ENCODE peak calls at places on chromosomes 3 and 15, in four cellular contexts. H is CD8-positive, alpha-beta T cell; L is HCT116; X is pancreas. O is an unnamed sample.

GRCh38 chr15:99992611-99993231 is 259.5 kb upstream of the LYSMD4 start:
- DNase-seq in H (no peak), L (no peak), X (peak; percentile 36), O (no peak)

GRCh38 chr3:189841474-189842205 is 210.5 kb downstream of the TP63 start:
- DNase-seq in H (no peak), L (no peak), X (no peak), O (peak; percentile 99)

GRCh38 chr15:98854496-98854895 is 153.1 kb downstream of the PGPEP1L start:
- DNase-seq in H (no peak), L (no peak), X (no peak), O (no peak)

GRCh38 chr3:62571916-62572315 is 198.6 kb upstream of the FEZF2 start:
- DNase-seq in H (no peak), L (no peak), X (no peak), O (no peak)

GRCh38 chr15:60362318-60363023 is 35.3 kb downstream of the ANXA2 start:
- DNase-seq in H (no peak), L (no peak), X (no peak), O (no peak)

GRCh38 chr3:152209060-152209459 is 59.7 kb upstream of the MBNL1 start:
- DNase-seq in H (no peak), L (no peak), X (no peak), O (no peak)

GRCh38 chr15:40430271-40430805 is 10.4 kb upstream of the BAHD1 start:
- DNase-seq in H (no peak), L (no peak), X (no peak), O (peak; percentile 70)

GRCh38 chr3:129553771-129554170 is 10.8 kb downstream of the H1-8 start:
- DNase-seq in H (no peak), L (no peak), X (no peak), O (no peak)

GRCh38 chr15:40956543-40956982 is 3.3 kb downstream of the CHAC1 start:
- DNase-seq in H (no peak), L (no peak), X (peak; percentile 45), O (no peak)

GRCh38 chr3:55897573-55898224 is 410.6 kb upstream of the WNT5A start:
- DNase-seq in H (no peak), L (no peak), X (no peak), O (peak; percentile 39)

GRCh38 chr3:45417949-45418847 is 29.8 kb downstream of the LARS2 start:
- DNase-seq in H (no peak), L (no peak), X (no peak), O (no peak)

GRCh38 chr3:143266512-143266911 is 146.9 kb downstream of the CHST2 start:
- DNase-seq in H (no peak), L (no peak), X (no peak), O (no peak)

GRCh38 chr15:19984101-19984500 is 557.5 kb downstream of the GOLGA6L6 start:
- DNase-seq in H (no peak), L (no peak), X (no peak), O (no peak)

GRCh38 chr3:182904164-182904563 is 76.2 kb downstream of the DCUN1D1 start:
- DNase-seq in H (no peak), L (no peak), X (no peak), O (no peak)

GRCh38 chr3:78258798-78259197 is 1218.9 kb downstream of the ROBO2 start:
- DNase-seq in H (no peak), L (no peak), X (no peak), O (peak; percentile 42)

GRCh38 chr15:70902105-70902504 is 9.5 kb downstream of the LRRC49 start:
- DNase-seq in H (no peak), L (peak; percentile 28), X (no peak), O (peak; percentile 91)

GRCh38 chr3:29067014-29067413 is 213.9 kb upstream of the RBMS3 start:
- DNase-seq in H (no peak), L (no peak), X (no peak), O (peak; percentile 37)

GRCh38 chr3:14532691-14533456 is 7.3 kb downstream of the GRIP2 start:
- DNase-seq in H (no peak), L (peak; percentile 49), X (peak; percentile 82), O (no peak)

GRCh38 chr3:159727506-159727905 is 261.1 kb upstream of the IL12A start:
- DNase-seq in H (no peak), L (no peak), X (no peak), O (no peak)

GRCh38 chr15:68819451-68820204 is 1.1 kb downstream of the ANP32A start:
- DNase-seq in H (no peak), L (no peak), X (peak; percentile 70), O (peak; percentile 57)

GRCh38 chr15:57134877-57135276 is 216.4 kb downstream of the TCF12 start:
- DNase-seq in H (no peak), L (no peak), X (no peak), O (no peak)

GRCh38 chr3:105626739-105627138 is 242.1 kb downstream of the CBLB start:
- DNase-seq in H (no peak), L (no peak), X (no peak), O (no peak)

GRCh38 chr15:60299452-60300047 is 98.2 kb downstream of the ANXA2 start:
- DNase-seq in H (no peak), L (peak; percentile 8), X (peak; percentile 55), O (peak; percentile 40)

GRCh38 chr3:149620291-149621020 is 37.4 kb downstream of the WWTR1 start:
- DNase-seq in H (no peak), L (no peak), X (no peak), O (no peak)

GRCh38 chr15:92451225-92451825 is 57.6 kb downstream of the ST8SIA2 start:
- DNase-seq in H (no peak), L (no peak), X (no peak), O (peak; percentile 90)

GRCh38 chr3:53234841-53235232 is 21.0 kb downstream of the TKT start:
- DNase-seq in H (no peak), L (no peak), X (no peak), O (no peak)

GRCh38 chr3:149848238-149848637 is 35.2 kb downstream of the RNF13 start:
- DNase-seq in H (no peak), L (no peak), X (no peak), O (no peak)

GRCh38 chr3:101333883-101334282 is 13.5 kb upstream of the IMPG2 start:
- DNase-seq in H (no peak), L (no peak), X (no peak), O (no peak)

GRCh38 chr3:120174811-120175210 is 80.6 kb upstream of the GSK3B start:
- DNase-seq in H (no peak), L (no peak), X (no peak), O (no peak)

GRCh38 chr3:190435618-190436017 is 14.1 kb downstream of the TMEM207 start:
- DNase-seq in H (no peak), L (no peak), X (no peak), O (no peak)

GRCh38 chr3:182255095-182255600 is 538.2 kb upstream of the ATP11B start:
- DNase-seq in H (no peak), L (no peak), X (no peak), O (no peak)

GRCh38 chr3:139571744-139572143 is 32.2 kb upstream of the RBP1 start:
- DNase-seq in H (no peak), L (no peak), X (no peak), O (no peak)

GRCh38 chr3:124258057-124258500 is 266.2 kb upstream of the ROPN1 start:
- DNase-seq in H (no peak), L (no peak), X (no peak), O (no peak)

GRCh38 chr15:59247364-59247763 is 40.7 kb downstream of the LDHAL6B start:
- DNase-seq in H (peak; percentile 20), L (no peak), X (no peak), O (no peak)

GRCh38 chr3:183142199-183142598 is 20.3 kb downstream of the LAMP3 start:
- DNase-seq in H (no peak), L (no peak), X (no peak), O (no peak)

GRCh38 chr3:141553055-141553454 is 66.2 kb downstream of the RASA2 start:
- DNase-seq in H (no peak), L (no peak), X (no peak), O (no peak)

GRCh38 chr3:71862374-71863145 is 77.6 kb upstream of the PROK2 start:
- DNase-seq in H (no peak), L (no peak), X (no peak), O (no peak)

GRCh38 chr3:50318615-50319014 is 3.9 kb downstream of the HYAL2 start:
- DNase-seq in H (no peak), L (no peak), X (no peak), O (no peak)

GRCh38 chr3:194640829-194641228 is 7.6 kb upstream of the TMEM44 start:
- DNase-seq in H (no peak), L (peak; percentile 8), X (no peak), O (no peak)

GRCh38 chr15:80660114-80660513 is 35.0 kb upstream of the ABHD17C start:
- DNase-seq in H (no peak), L (no peak), X (no peak), O (peak; percentile 68)
- TF ChIP-seq CTCF in H (no peak), L (peak; percentile 32), X (no peak), O (peak; percentile 66)

GRCh38 chr3:133573054-133573628 is 345 bp upstream of the CDV3 start:
- DNase-seq in H (peak; percentile 100), L (peak; percentile 100), X (peak; percentile 97), O (peak; percentile 100)

GRCh38 chr3:133574260-133574881 is 885 bp downstream of the CDV3 start:
- DNase-seq in H (peak; percentile 34), L (no peak), X (peak; percentile 87), O (no peak)

GRCh38 chr3:133572158-133573053 is 1.1 kb upstream of the CDV3 start:
- DNase-seq in H (no peak), L (no peak), X (no peak), O (peak; percentile 39)

GRCh38 chr3:133575121-133575520 is 1.6 kb downstream of the CDV3 start:
- DNase-seq in H (no peak), L (no peak), X (no peak), O (no peak)

GRCh38 chr3:133573629-133574194 is at the start of gene CDV3:
- DNase-seq in H (no peak), L (no peak), X (no peak), O (no peak)
- H3K4me1 ChIP-seq in H (peaks cover 44% of the 10 kb centered on the region), L (peaks cover 62% of the 10 kb centered on the region), X (peaks cover 46% of the 10 kb centered on the region), O (peaks cover 45% of the 10 kb centered on the region)

GRCh38 chr3:132267594-132267993 is 49.6 kb upstream of the ACP3 start:
- DNase-seq in H (no peak), L (no peak), X (no peak), O (no peak)
- H3K27ac ChIP-seq in H (no peak overlapping the region), L (no peak overlapping the region), X (no peak overlapping the region), O (no peak overlapping the region)

GRCh38 chr3:13149331-13150203 is 76.3 kb upstream of the IQSEC1 start:
- DNase-seq in H (no peak), L (no peak), X (peak; percentile 46), O (no peak)
- TF ChIP-seq CTCF in H (no peak), L (no peak), X (no peak), O (no peak)

DNA sequence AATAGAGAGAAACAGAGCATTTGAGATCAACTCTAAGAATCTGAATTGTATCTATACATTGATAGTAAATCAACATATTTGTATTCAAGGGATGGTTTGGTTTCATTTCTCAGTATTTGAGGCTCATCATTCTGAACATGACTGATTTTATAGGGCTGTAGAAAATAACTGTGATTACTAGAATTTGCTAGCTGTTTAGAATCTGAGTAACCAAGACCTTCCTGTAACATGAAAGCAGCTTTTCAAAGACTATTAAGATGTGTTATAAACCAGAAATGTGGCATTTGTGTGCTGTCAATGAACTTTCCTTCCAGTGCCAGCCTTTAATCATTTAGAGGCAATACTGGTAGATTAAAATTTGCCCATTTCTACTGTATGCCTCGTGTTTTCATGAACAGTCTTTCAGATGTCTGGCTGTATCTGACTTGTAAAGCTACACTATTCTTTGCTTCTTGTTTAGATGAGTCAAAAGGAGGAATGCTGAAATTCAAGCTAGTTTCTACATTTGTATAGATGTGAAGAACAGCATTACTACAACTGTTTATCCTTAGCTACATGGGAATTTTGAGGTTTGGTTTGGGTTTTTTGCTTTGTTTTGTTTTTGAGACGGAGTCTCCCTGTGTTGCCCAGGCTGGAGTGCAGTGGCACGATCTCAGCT is 137.3 kb upstream of the BHLHE40 start:
- DNase-seq in H (no peak), L (no peak), X (no peak), O (peak; percentile 62)
- H3K4me1 ChIP-seq in H (peaks cover 67% of the 10 kb centered on the region), L (no peaks in the 10 kb centered on the region), X (no peaks in the 10 kb centered on the region), O (no peaks in the 10 kb centered on the region)